ENCODE peak calls at places on chromosomes 7 and 10, in ten cellular contexts. One of them, this sample, is unnamed.

GRCh38 chr10:66822801-66823200 is 103.0 kb upstream of the LRRTM3 start:
- DNase-seq in NCI-H2081: peak
- DNase-seq in NCI-H1092 treated with DMSO at 0.1 percent for 48 hours: no peak
- DNase-seq in neural crest cell: no peak
- DNase-seq in chondrocyte: no peak
- DNase-seq in HEK293T: no peak
- DNase-seq in M059J: no peak
- DNase-seq in iPS-NIHi11: peak
- DNase-seq in astrocyte of the spinal cord: no peak
- DNase-seq in CD4-positive, alpha-beta T cell: no peak
- DNase-seq in this sample: no peak

GRCh38 chr7:29877196-29877595 is 70.9 kb downstream of the WIPF3 start:
- DNase-seq in NCI-H2081: peak
- DNase-seq in NCI-H1092 treated with DMSO at 0.1 percent for 48 hours: no peak
- DNase-seq in neural crest cell: no peak
- DNase-seq in chondrocyte: no peak
- DNase-seq in HEK293T: no peak
- DNase-seq in M059J: peak
- DNase-seq in iPS-NIHi11: no peak
- DNase-seq in astrocyte of the spinal cord: peak
- DNase-seq in CD4-positive, alpha-beta T cell: no peak
- DNase-seq in this sample: peak

GRCh38 chr10:63429280-63429679 is 36.5 kb downstream of the JMJD1C start:
- DNase-seq in NCI-H2081: no peak
- DNase-seq in NCI-H1092 treated with DMSO at 0.1 percent for 48 hours: no peak
- DNase-seq in neural crest cell: no peak
- DNase-seq in chondrocyte: no peak
- DNase-seq in HEK293T: no peak
- DNase-seq in M059J: peak
- DNase-seq in iPS-NIHi11: no peak
- DNase-seq in astrocyte of the spinal cord: peak
- DNase-seq in CD4-positive, alpha-beta T cell: no peak
- DNase-seq in this sample: no peak

GRCh38 chr10:5800782-5801181 is 12.5 kb downstream of the GDI2 start:
- DNase-seq in NCI-H2081: no peak
- DNase-seq in NCI-H1092 treated with DMSO at 0.1 percent for 48 hours: no peak
- DNase-seq in neural crest cell: no peak
- DNase-seq in chondrocyte: no peak
- DNase-seq in HEK293T: no peak
- DNase-seq in M059J: no peak
- DNase-seq in iPS-NIHi11: no peak
- DNase-seq in astrocyte of the spinal cord: no peak
- DNase-seq in CD4-positive, alpha-beta T cell: no peak
- DNase-seq in this sample: no peak

GRCh38 chr7:127792528-127793342 is 140.7 kb downstream of the SND1 start:
- DNase-seq in NCI-H2081: peak
- DNase-seq in NCI-H1092 treated with DMSO at 0.1 percent for 48 hours: no peak
- DNase-seq in neural crest cell: peak
- DNase-seq in chondrocyte: no peak
- DNase-seq in HEK293T: peak
- DNase-seq in M059J: peak
- DNase-seq in iPS-NIHi11: peak
- DNase-seq in astrocyte of the spinal cord: no peak
- DNase-seq in CD4-positive, alpha-beta T cell: no peak
- DNase-seq in this sample: peak

GRCh38 chr7:5283421-5284303 is 919 bp downstream of the SLC29A4 start:
- DNase-seq in NCI-H2081: no peak
- DNase-seq in NCI-H1092 treated with DMSO at 0.1 percent for 48 hours: no peak
- DNase-seq in neural crest cell: peak
- DNase-seq in chondrocyte: no peak
- DNase-seq in HEK293T: no peak
- DNase-seq in M059J: no peak
- DNase-seq in iPS-NIHi11: no peak
- DNase-seq in astrocyte of the spinal cord: no peak
- DNase-seq in CD4-positive, alpha-beta T cell: no peak
- DNase-seq in this sample: no peak

GRCh38 chr10:109995178-109995577 is 12.6 kb upstream of the ADD3 start:
- DNase-seq in NCI-H2081: no peak
- DNase-seq in NCI-H1092 treated with DMSO at 0.1 percent for 48 hours: no peak
- DNase-seq in neural crest cell: no peak
- DNase-seq in chondrocyte: no peak
- DNase-seq in HEK293T: no peak
- DNase-seq in M059J: no peak
- DNase-seq in iPS-NIHi11: no peak
- DNase-seq in astrocyte of the spinal cord: no peak
- DNase-seq in CD4-positive, alpha-beta T cell: no peak
- DNase-seq in this sample: no peak

GRCh38 chr10:12707461-12708185 is 293.9 kb downstream of the CCDC3 start:
- DNase-seq in NCI-H2081: peak
- DNase-seq in NCI-H1092 treated with DMSO at 0.1 percent for 48 hours: peak
- DNase-seq in neural crest cell: peak
- DNase-seq in chondrocyte: no peak
- DNase-seq in HEK293T: no peak
- DNase-seq in M059J: peak
- DNase-seq in iPS-NIHi11: peak
- DNase-seq in astrocyte of the spinal cord: peak
- DNase-seq in CD4-positive, alpha-beta T cell: no peak
- DNase-seq in this sample: peak

GRCh38 chr7:84450802-84451201 is 256.2 kb upstream of the SEMA3A start:
- DNase-seq in NCI-H2081: no peak
- DNase-seq in NCI-H1092 treated with DMSO at 0.1 percent for 48 hours: no peak
- DNase-seq in neural crest cell: no peak
- DNase-seq in chondrocyte: no peak
- DNase-seq in HEK293T: no peak
- DNase-seq in M059J: no peak
- DNase-seq in iPS-NIHi11: no peak
- DNase-seq in astrocyte of the spinal cord: no peak
- DNase-seq in CD4-positive, alpha-beta T cell: no peak
- DNase-seq in this sample: no peak

GRCh38 chr10:128630787-128631252 is 504.6 kb upstream of the MKI67 start:
- DNase-seq in NCI-H2081: no peak
- DNase-seq in NCI-H1092 treated with DMSO at 0.1 percent for 48 hours: no peak
- DNase-seq in neural crest cell: no peak
- DNase-seq in chondrocyte: no peak
- DNase-seq in HEK293T: no peak
- DNase-seq in M059J: peak
- DNase-seq in iPS-NIHi11: no peak
- DNase-seq in astrocyte of the spinal cord: no peak
- DNase-seq in CD4-positive, alpha-beta T cell: no peak
- DNase-seq in this sample: no peak

GRCh38 chr7:17233643-17234397 is 64.6 kb upstream of the AHR start:
- DNase-seq in NCI-H2081: no peak
- DNase-seq in NCI-H1092 treated with DMSO at 0.1 percent for 48 hours: no peak
- DNase-seq in neural crest cell: no peak
- DNase-seq in chondrocyte: no peak
- DNase-seq in HEK293T: no peak
- DNase-seq in M059J: peak
- DNase-seq in iPS-NIHi11: no peak
- DNase-seq in astrocyte of the spinal cord: peak
- DNase-seq in CD4-positive, alpha-beta T cell: peak
- DNase-seq in this sample: no peak

GRCh38 chr10:57818522-57818921 is 449.2 kb downstream of the IPMK start:
- DNase-seq in NCI-H2081: peak
- DNase-seq in NCI-H1092 treated with DMSO at 0.1 percent for 48 hours: no peak
- DNase-seq in neural crest cell: no peak
- DNase-seq in chondrocyte: no peak
- DNase-seq in HEK293T: no peak
- DNase-seq in M059J: no peak
- DNase-seq in iPS-NIHi11: no peak
- DNase-seq in astrocyte of the spinal cord: no peak
- DNase-seq in CD4-positive, alpha-beta T cell: no peak
- DNase-seq in this sample: no peak

GRCh38 chr10:32957341-32958084 is 517 bp downstream of the ITGB1 start:
- DNase-seq in NCI-H2081: peak
- DNase-seq in NCI-H1092 treated with DMSO at 0.1 percent for 48 hours: peak
- DNase-seq in neural crest cell: peak
- DNase-seq in chondrocyte: peak
- DNase-seq in HEK293T: peak
- DNase-seq in M059J: no peak
- DNase-seq in iPS-NIHi11: peak
- DNase-seq in astrocyte of the spinal cord: no peak
- DNase-seq in CD4-positive, alpha-beta T cell: no peak
- DNase-seq in this sample: peak

GRCh38 chr10:13180788-13181187 is 19.4 kb downstream of the MCM10 start:
- DNase-seq in NCI-H2081: no peak
- DNase-seq in NCI-H1092 treated with DMSO at 0.1 percent for 48 hours: no peak
- DNase-seq in neural crest cell: no peak
- DNase-seq in chondrocyte: no peak
- DNase-seq in HEK293T: no peak
- DNase-seq in M059J: no peak
- DNase-seq in iPS-NIHi11: no peak
- DNase-seq in astrocyte of the spinal cord: no peak
- DNase-seq in CD4-positive, alpha-beta T cell: no peak
- DNase-seq in this sample: no peak

GRCh38 chr7:79553811-79554555 is 100.5 kb upstream of the MAGI2 start:
- DNase-seq in NCI-H2081: no peak
- DNase-seq in NCI-H1092 treated with DMSO at 0.1 percent for 48 hours: no peak
- DNase-seq in neural crest cell: no peak
- DNase-seq in chondrocyte: no peak
- DNase-seq in HEK293T: no peak
- DNase-seq in M059J: peak
- DNase-seq in iPS-NIHi11: no peak
- DNase-seq in astrocyte of the spinal cord: no peak
- DNase-seq in CD4-positive, alpha-beta T cell: no peak
- DNase-seq in this sample: no peak

GRCh38 chr7:41065663-41066062 is 637.2 kb downstream of the INHBA start:
- DNase-seq in NCI-H2081: no peak
- DNase-seq in NCI-H1092 treated with DMSO at 0.1 percent for 48 hours: no peak
- DNase-seq in neural crest cell: no peak
- DNase-seq in chondrocyte: no peak
- DNase-seq in HEK293T: no peak
- DNase-seq in M059J: peak
- DNase-seq in iPS-NIHi11: no peak
- DNase-seq in astrocyte of the spinal cord: no peak
- DNase-seq in CD4-positive, alpha-beta T cell: no peak
- DNase-seq in this sample: no peak

GRCh38 chr10:43424431-43424830 is 12.5 kb upstream of the ZNF487 start:
- DNase-seq in NCI-H2081: no peak
- DNase-seq in NCI-H1092 treated with DMSO at 0.1 percent for 48 hours: no peak
- DNase-seq in neural crest cell: no peak
- DNase-seq in chondrocyte: no peak
- DNase-seq in HEK293T: no peak
- DNase-seq in M059J: no peak
- DNase-seq in iPS-NIHi11: no peak
- DNase-seq in astrocyte of the spinal cord: no peak
- DNase-seq in CD4-positive, alpha-beta T cell: no peak
- DNase-seq in this sample: no peak

GRCh38 chr7:28410628-28411578 is 1.4 kb upstream of the CREB5 start:
- DNase-seq in NCI-H2081: no peak
- DNase-seq in NCI-H1092 treated with DMSO at 0.1 percent for 48 hours: peak
- DNase-seq in neural crest cell: peak
- DNase-seq in chondrocyte: no peak
- DNase-seq in HEK293T: peak
- DNase-seq in M059J: peak
- DNase-seq in iPS-NIHi11: peak
- DNase-seq in astrocyte of the spinal cord: peak
- DNase-seq in CD4-positive, alpha-beta T cell: no peak
- DNase-seq in this sample: no peak

GRCh38 chr10:71998840-71999194 is 34.6 kb downstream of the CHST3 start:
- DNase-seq in NCI-H2081: no peak
- DNase-seq in NCI-H1092 treated with DMSO at 0.1 percent for 48 hours: no peak
- DNase-seq in neural crest cell: no peak
- DNase-seq in chondrocyte: no peak
- DNase-seq in HEK293T: no peak
- DNase-seq in M059J: peak
- DNase-seq in iPS-NIHi11: peak
- DNase-seq in astrocyte of the spinal cord: peak
- DNase-seq in CD4-positive, alpha-beta T cell: no peak
- DNase-seq in this sample: no peak

GRCh38 chr7:26440253-26440992 is 148.8 kb downstream of the SNX10 start:
- DNase-seq in NCI-H2081: peak
- DNase-seq in NCI-H1092 treated with DMSO at 0.1 percent for 48 hours: peak
- DNase-seq in neural crest cell: no peak
- DNase-seq in chondrocyte: no peak
- DNase-seq in HEK293T: no peak
- DNase-seq in M059J: no peak
- DNase-seq in iPS-NIHi11: no peak
- DNase-seq in astrocyte of the spinal cord: no peak
- DNase-seq in CD4-positive, alpha-beta T cell: no peak
- DNase-seq in this sample: no peak

GRCh38 chr7:27122075-27122910 is 8.3 kb downstream of the HOXA4 start:
- DNase-seq in NCI-H2081: no peak
- DNase-seq in NCI-H1092 treated with DMSO at 0.1 percent for 48 hours: no peak
- DNase-seq in neural crest cell: peak
- DNase-seq in chondrocyte: no peak
- DNase-seq in HEK293T: no peak
- DNase-seq in M059J: no peak
- DNase-seq in iPS-NIHi11: no peak
- DNase-seq in astrocyte of the spinal cord: no peak
- DNase-seq in CD4-positive, alpha-beta T cell: no peak
- DNase-seq in this sample: peak

GRCh38 chr7:44278451-44279161 is 46.8 kb downstream of the CAMK2B start:
- DNase-seq in NCI-H2081: no peak
- DNase-seq in NCI-H1092 treated with DMSO at 0.1 percent for 48 hours: no peak
- DNase-seq in neural crest cell: no peak
- DNase-seq in chondrocyte: peak
- DNase-seq in HEK293T: no peak
- DNase-seq in M059J: no peak
- DNase-seq in iPS-NIHi11: no peak
- DNase-seq in astrocyte of the spinal cord: no peak
- DNase-seq in CD4-positive, alpha-beta T cell: no peak
- DNase-seq in this sample: no peak

GRCh38 chr10:130027716-130028464 is 63.8 kb upstream of the EBF3 start:
- DNase-seq in NCI-H2081: no peak
- DNase-seq in NCI-H1092 treated with DMSO at 0.1 percent for 48 hours: peak
- DNase-seq in neural crest cell: no peak
- DNase-seq in chondrocyte: peak
- DNase-seq in HEK293T: no peak
- DNase-seq in M059J: peak
- DNase-seq in iPS-NIHi11: no peak
- DNase-seq in astrocyte of the spinal cord: no peak
- DNase-seq in CD4-positive, alpha-beta T cell: no peak
- DNase-seq in this sample: no peak

GRCh38 chr10:94205370-94205930 is 157.3 kb downstream of the NOC3L start:
- DNase-seq in NCI-H2081: peak
- DNase-seq in NCI-H1092 treated with DMSO at 0.1 percent for 48 hours: no peak
- DNase-seq in neural crest cell: no peak
- DNase-seq in chondrocyte: no peak
- DNase-seq in HEK293T: no peak
- DNase-seq in M059J: peak
- DNase-seq in iPS-NIHi11: no peak
- DNase-seq in astrocyte of the spinal cord: peak
- DNase-seq in CD4-positive, alpha-beta T cell: no peak
- DNase-seq in this sample: peak

GRCh38 chr10:132685121-132685891 is 100.6 kb downstream of the NKX6-2 start:
- DNase-seq in NCI-H2081: no peak
- DNase-seq in NCI-H1092 treated with DMSO at 0.1 percent for 48 hours: no peak
- DNase-seq in neural crest cell: peak
- DNase-seq in chondrocyte: peak
- DNase-seq in HEK293T: no peak
- DNase-seq in M059J: peak
- DNase-seq in iPS-NIHi11: no peak
- DNase-seq in astrocyte of the spinal cord: peak
- DNase-seq in CD4-positive, alpha-beta T cell: no peak
- DNase-seq in this sample: no peak

GRCh38 chr10:96606216-96606615 is 19.4 kb upstream of the TM9SF3 start:
- DNase-seq in NCI-H2081: no peak
- DNase-seq in NCI-H1092 treated with DMSO at 0.1 percent for 48 hours: no peak
- DNase-seq in neural crest cell: no peak
- DNase-seq in chondrocyte: no peak
- DNase-seq in HEK293T: no peak
- DNase-seq in M059J: peak
- DNase-seq in iPS-NIHi11: no peak
- DNase-seq in astrocyte of the spinal cord: peak
- DNase-seq in CD4-positive, alpha-beta T cell: no peak
- DNase-seq in this sample: no peak

GRCh38 chr10:22230331-22230833 is 12.6 kb upstream of the EBLN1 start:
- DNase-seq in NCI-H2081: peak
- DNase-seq in NCI-H1092 treated with DMSO at 0.1 percent for 48 hours: peak
- DNase-seq in neural crest cell: no peak
- DNase-seq in chondrocyte: no peak
- DNase-seq in HEK293T: peak
- DNase-seq in M059J: peak
- DNase-seq in iPS-NIHi11: peak
- DNase-seq in astrocyte of the spinal cord: peak
- DNase-seq in CD4-positive, alpha-beta T cell: no peak
- DNase-seq in this sample: peak

GRCh38 chr7:150811-151221 is 41.6 kb upstream of the FAM20C start:
- DNase-seq in NCI-H2081: no peak
- DNase-seq in NCI-H1092 treated with DMSO at 0.1 percent for 48 hours: no peak
- DNase-seq in neural crest cell: no peak
- DNase-seq in chondrocyte: no peak
- DNase-seq in HEK293T: no peak
- DNase-seq in M059J: peak
- DNase-seq in iPS-NIHi11: no peak
- DNase-seq in astrocyte of the spinal cord: no peak
- DNase-seq in CD4-positive, alpha-beta T cell: no peak
- DNase-seq in this sample: no peak